ENCODE peak calls at places on chromosomes 12 and 14, in seven cellular contexts. Y is heart left ventricle; S is activated CD8-positive, alpha-beta T cell treated with anti-CD3 and anti-CD28 coated beads for 36 hours; W is suprapubic skin; U is right lobe of liver; I is thoracic aorta; D is pancreas. R is an unnamed sample.

GRCh38 chr14:77064535-77065178 is 33.4 kb upstream of the CIPC start:
- DNase-seq in Y (no peak), S (no peak), W (no peak), U (no peak), I (no peak), D (no peak), R (no peak)

GRCh38 chr12:91057349-91057748 is 475 bp downstream of the KERA start:
- DNase-seq in Y (no peak), S (no peak), W (no peak), U (no peak), I (no peak), D (no peak), R (no peak)

GRCh38 chr14:96065661-96066459 is 26.7 kb downstream of the C14orf132 start:
- DNase-seq in Y (no peak), S (no peak), W (peak; percentile 20), U (peak; percentile 24), I (no peak), D (no peak), R (no peak)

GRCh38 chr14:85131523-85131922 is 398.4 kb upstream of the FLRT2 start:
- DNase-seq in Y (no peak), S (no peak), W (no peak), U (peak; percentile 50), I (no peak), D (peak; percentile 41), R (no peak)

GRCh38 chr12:101680240-101680639 is 17.2 kb upstream of the CHPT1 start:
- DNase-seq in Y (no peak), S (no peak), W (no peak), U (no peak), I (no peak), D (no peak), R (no peak)

GRCh38 chr14:89242871-89243270 is 174.2 kb downstream of the FOXN3 start:
- DNase-seq in Y (no peak), S (no peak), W (no peak), U (no peak), I (no peak), D (no peak), R (no peak)

GRCh38 chr12:115002434-115002833 is 318.5 kb upstream of the TBX3 start:
- DNase-seq in Y (no peak), S (no peak), W (no peak), U (no peak), I (no peak), D (no peak), R (no peak)

GRCh38 chr12:58804749-58805148 is 115.6 kb downstream of the LRIG3 start:
- DNase-seq in Y (no peak), S (no peak), W (no peak), U (no peak), I (no peak), D (no peak), R (no peak)

GRCh38 chr14:21072102-21072501 is 2.0 kb downstream of the ARHGEF40 start:
- DNase-seq in Y (peak; percentile 64), S (no peak), W (no peak), U (no peak), I (no peak), D (no peak), R (no peak)

GRCh38 chr14:70906785-70907171 is 481 bp upstream of the PCNX1 start:
- DNase-seq in Y (no peak), S (no peak), W (no peak), U (no peak), I (no peak), D (no peak), R (no peak)

GRCh38 chr12:69388371-69388770 is 28.8 kb downstream of the YEATS4 start:
- DNase-seq in Y (no peak), S (no peak), W (no peak), U (no peak), I (no peak), D (no peak), R (no peak)

GRCh38 chr14:97710726-97711125 is 913.5 kb downstream of the VRK1 start:
- DNase-seq in Y (no peak), S (no peak), W (no peak), U (no peak), I (no peak), D (no peak), R (peak; percentile 4)

GRCh38 chr12:75611041-75611440 is 99.6 kb upstream of the KRR1 start:
- DNase-seq in Y (no peak), S (no peak), W (no peak), U (no peak), I (no peak), D (no peak), R (no peak)

GRCh38 chr14:31180299-31181051 is 27.1 kb downstream of the HECTD1 start:
- DNase-seq in Y (no peak), S (no peak), W (no peak), U (no peak), I (no peak), D (peak; percentile 30), R (no peak)

GRCh38 chr12:57576613-57577160 is 14.3 kb upstream of the PIP4K2C start:
- DNase-seq in Y (no peak), S (no peak), W (no peak), U (no peak), I (no peak), D (no peak), R (no peak)

GRCh38 chr12:57571926-57572762 is 18.8 kb upstream of the PIP4K2C start:
- DNase-seq in Y (no peak), S (no peak), W (no peak), U (no peak), I (no peak), D (no peak), R (no peak)

GRCh38 chr12:57575771-57576612 is 15.0 kb upstream of the PIP4K2C start:
- DNase-seq in Y (no peak), S (no peak), W (no peak), U (no peak), I (no peak), D (no peak), R (no peak)

GRCh38 chr12:57577981-57578758 is 12.8 kb upstream of the PIP4K2C start:
- DNase-seq in Y (no peak), S (no peak), W (no peak), U (no peak), I (no peak), D (no peak), R (no peak)

GRCh38 chr12:57574795-57575194 is 16.2 kb upstream of the PIP4K2C start:
- DNase-seq in Y (no peak), S (no peak), W (no peak), U (no peak), I (no peak), D (no peak), R (no peak)
- TF ChIP-seq CTCF in Y (no peak), S (no peak), W (no peak), U (no peak), I (no peak), D (no peak), R (no peak)

GRCh38 chr12:111828338-111828979 is 13.6 kb upstream of the MAPKAPK5 start:
- DNase-seq in Y (no peak), S (no peak), W (no peak), U (no peak), I (no peak), D (no peak), R (no peak)

GRCh38 chr12:111826316-111826715 is 15.7 kb upstream of the MAPKAPK5 start:
- DNase-seq in Y (no peak), S (no peak), W (no peak), U (no peak), I (no peak), D (no peak), R (no peak)

GRCh38 chr12:111827916-111828315 is 14.1 kb upstream of the MAPKAPK5 start:
- DNase-seq in Y (no peak), S (no peak), W (no peak), U (no peak), I (no peak), D (no peak), R (no peak)

GRCh38 chr12:111825509-111825908 is 16.5 kb upstream of the MAPKAPK5 start:
- DNase-seq in Y (no peak), S (no peak), W (no peak), U (no peak), I (no peak), D (no peak), R (no peak)

GRCh38 chr12:111826982-111827381 is 15.0 kb upstream of the MAPKAPK5 start:
- DNase-seq in Y (no peak), S (no peak), W (no peak), U (no peak), I (no peak), D (no peak), R (no peak)
- TF ChIP-seq CTCF in Y (no peak), S (no peak), W (no peak), U (no peak), I (no peak), D (no peak), R (no peak)

GRCh38 chr14:104250175-104250574 is 111.8 kb downstream of the KIF26A start:
- DNase-seq in Y (no peak), S (no peak), W (no peak), U (no peak), I (no peak), D (no peak), R (no peak)

GRCh38 chr14:104253901-104254353 is 115.5 kb downstream of the KIF26A start:
- DNase-seq in Y (no peak), S (no peak), W (no peak), U (no peak), I (no peak), D (no peak), R (no peak)

GRCh38 chr14:104254735-104255400 is 116.5 kb downstream of the KIF26A start:
- DNase-seq in Y (no peak), S (no peak), W (no peak), U (no peak), I (no peak), D (no peak), R (no peak)

GRCh38 chr14:104253223-104253822 is 114.9 kb downstream of the KIF26A start:
- DNase-seq in Y (no peak), S (no peak), W (no peak), U (no peak), I (no peak), D (no peak), R (no peak)

GRCh38 chr14:104252256-104253215 is 114.1 kb downstream of the KIF26A start:
- DNase-seq in Y (no peak), S (no peak), W (no peak), U (no peak), I (no peak), D (no peak), R (no peak)
- TF ChIP-seq CTCF in Y (no peak), S (no peak), W (no peak), U (no peak), I (no peak), D (no peak), R (no peak)

GRCh38 chr14:105440554-105440900 is 20.9 kb downstream of the MTA1 start:
- DNase-seq in Y (no peak), S (no peak), W (no peak), U (no peak), I (no peak), D (no peak), R (no peak)

GRCh38 chr14:105440992-105441391 is 21.4 kb downstream of the MTA1 start:
- DNase-seq in Y (no peak), S (no peak), W (no peak), U (no peak), I (no peak), D (no peak), R (no peak)

GRCh38 chr14:105437723-105438500 is 18.3 kb downstream of the MTA1 start:
- DNase-seq in Y (no peak), S (no peak), W (no peak), U (no peak), I (no peak), D (no peak), R (no peak)

GRCh38 chr14:105439179-105439578 is 19.6 kb downstream of the MTA1 start:
- DNase-seq in Y (no peak), S (no peak), W (no peak), U (no peak), I (no peak), D (no peak), R (no peak)

GRCh38 chr14:105439710-105440553 is 20.3 kb downstream of the MTA1 start:
- DNase-seq in Y (no peak), S (no peak), W (no peak), U (peak; percentile 65), I (no peak), D (no peak), R (no peak)
- TF ChIP-seq CTCF in Y (no peak), S (no peak), W (no peak), U (peak; percentile 21), I (no peak), D (no peak), R (peak; percentile 33)